ENCODE peak calls at places on chromosomes 7 and 10, in four cellular contexts. W is left lobe of liver, U is pancreas, B is astrocyte. C is an unnamed sample.

GRCh38 chr10:125407000-125407502 is 246.7 kb upstream of the CTBP2 start:
- DNase-seq in B (peak; percentile 37), U (no peak), W (no peak), C (peak; percentile 61)

GRCh38 chr7:824106-824505 is 8.2 kb upstream of the SUN1 start:
- DNase-seq in U (no peak), B (no peak), W (no peak), C (no peak)

GRCh38 chr7:22791204-22792158 is 31.2 kb downstream of the TOMM7 start:
- DNase-seq in B (peak; percentile 52), W (no peak), U (no peak), C (no peak)

GRCh38 chr7:136890379-136890778 is 21.9 kb downstream of the CHRM2 start:
- DNase-seq in U (no peak), W (no peak), B (peak; percentile 62), C (no peak)

GRCh38 chr7:153022796-153023592 is 263.4 kb downstream of the ACTR3B start:
- DNase-seq in W (no peak), U (no peak), B (no peak), C (no peak)

GRCh38 chr10:125156196-125156595 is 4.2 kb downstream of the CTBP2 start:
- DNase-seq in W (no peak), U (no peak), B (no peak), C (no peak)

GRCh38 chr10:17476073-17476472 is 21.7 kb upstream of the ST8SIA6 start:
- DNase-seq in U (no peak), B (no peak), W (no peak), C (no peak)

GRCh38 chr7:54841772-54842707 is 83.0 kb upstream of the SEC61G start:
- DNase-seq in B (peak; percentile 89), U (peak; percentile 29), W (peak; percentile 77), C (peak; percentile 44)

GRCh38 chr7:38178695-38179344 is 775 bp downstream of the STARD3NL start:
- DNase-seq in U (no peak), B (peak; percentile 56), W (no peak), C (peak; percentile 19)

GRCh38 chr10:75772153-75772887 is 340.9 kb downstream of the LRMDA start:
- DNase-seq in U (no peak), W (no peak), B (no peak), C (no peak)

GRCh38 chr10:11112718-11113117 is 95.0 kb downstream of the CELF2 start:
- DNase-seq in W (no peak), B (no peak), U (no peak), C (no peak)

GRCh38 chr10:74118794-74119193 is 31.8 kb downstream of the AP3M1 start:
- DNase-seq in W (no peak), B (no peak), U (no peak), C (no peak)

GRCh38 chr7:83413831-83414230 is 235.1 kb downstream of the SEMA3E start:
- DNase-seq in W (no peak), U (no peak), B (peak; percentile 8), C (no peak)

GRCh38 chr7:93175219-93175618 is 27.0 kb upstream of the SAMD9L start:
- DNase-seq in B (no peak), W (no peak), U (no peak), C (no peak)

GRCh38 chr10:69421611-69422308 is 5.0 kb upstream of the TACR2 start:
- DNase-seq in B (no peak), U (no peak), W (no peak), C (no peak)

GRCh38 chr7:26657139-26657753 is 207.1 kb downstream of the SKAP2 start:
- DNase-seq in U (no peak), W (no peak), B (no peak), C (no peak)

GRCh38 chr10:98096731-98097130 is 37.7 kb upstream of the R3HCC1L start:
- DNase-seq in U (no peak), W (no peak), B (no peak), C (no peak)

GRCh38 chr7:46385662-46386309 is 464.7 kb upstream of the IGFBP3 start:
- DNase-seq in W (no peak), U (no peak), B (peak; percentile 96), C (peak; percentile 88)

GRCh38 chr10:3239066-3239919 is 66.7 kb upstream of the PITRM1 start:
- DNase-seq in U (peak; percentile 54), B (no peak), W (peak; percentile 67), C (no peak)

GRCh38 chr7:26891400-26892355 is 27.3 kb upstream of the SKAP2 start:
- DNase-seq in U (no peak), W (no peak), B (peak; percentile 41), C (peak; percentile 78)

GRCh38 chr10:71581376-71581775 is 138.2 kb downstream of the C10orf105 start:
- DNase-seq in U (no peak), W (no peak), B (no peak), C (no peak)

GRCh38 chr7:155423337-155424285 is 34.3 kb upstream of the EN2 start:
- DNase-seq in U (no peak), W (no peak), B (no peak), C (no peak)

GRCh38 chr7:91443862-91444261 is 179.6 kb downstream of the FZD1 start:
- DNase-seq in W (no peak), U (no peak), B (peak; percentile 31), C (peak; percentile 62)

GRCh38 chr10:58300676-58301075 is 31.7 kb downstream of the CISD1 start:
- DNase-seq in U (no peak), B (no peak), W (no peak), C (no peak)

GRCh38 chr7:151089893-151090730 is 3.8 kb downstream of the AGAP3 start:
- DNase-seq in B (no peak), U (no peak), W (no peak), C (no peak)

GRCh38 chr10:93616844-93617360 is 4.6 kb downstream of the PDE6C start:
- DNase-seq in W (no peak), U (no peak), B (no peak), C (no peak)

GRCh38 chr7:134613623-134614347 is 32.9 kb upstream of the BPGM start:
- DNase-seq in B (peak; percentile 98), U (no peak), W (no peak), C (peak; percentile 78)

GRCh38 chr10:48656241-48656921 is 28.3 kb upstream of the WDFY4 start:
- DNase-seq in W (peak; percentile 91), B (peak; percentile 73), U (peak; percentile 88), C (peak; percentile 73)

GRCh38 chr10:43218951-43219837 is 47.7 kb downstream of the RASGEF1A start:
- DNase-seq in W (no peak), U (no peak), B (no peak), C (no peak)

GRCh38 chr10:80613466-80613865 is 75.8 kb downstream of the SH2D4B start:
- DNase-seq in B (no peak), W (peak; percentile 30), U (no peak), C (no peak)

GRCh38 chr7:33671521-33672262 is 233.6 kb upstream of the BMPER start:
- DNase-seq in W (no peak), B (no peak), U (no peak), C (no peak)